ENCODE peak calls at places on chromosome 2, in nine cellular contexts. R is choroid plexus epithelial cell, F is endothelial cell of umbilical vein, Y is adrenal gland, K is AG09319, S is tibial artery, P is uterus, C is sigmoid colon, G is heart left ventricle. Q is an unnamed sample.

GRCh38 chr2:20584637-20585321 is 66.1 kb downstream of the HS1BP3 start:
- DNase-seq in F (peak; percentile 89), C (peak; percentile 88), G (peak; percentile 43), R (peak; percentile 98), S (no peak), P (peak; percentile 75), K (peak; percentile 85), Y (no peak), Q (peak; percentile 80)

GRCh38 chr2:8148260-8148880 is 533.5 kb upstream of the ID2 start:
- DNase-seq in S (no peak), C (no peak), K (no peak), F (peak; percentile 80), G (no peak), R (peak; percentile 74), P (no peak), Y (no peak), Q (no peak)

GRCh38 chr2:207869784-207870778 is 100.4 kb upstream of the FZD5 start:
- DNase-seq in S (no peak), G (no peak), Y (no peak), P (no peak), K (no peak), F (peak; percentile 16), R (peak; percentile 79), C (no peak), Q (no peak)

GRCh38 chr2:105935048-105935447 is 190.3 kb downstream of the NCK2 start:
- DNase-seq in K (no peak), Y (no peak), S (no peak), G (no peak), C (no peak), F (no peak), P (no peak), R (no peak), Q (no peak)

GRCh38 chr2:64548795-64549194 is 24.7 kb downstream of the AFTPH start:
- DNase-seq in R (no peak), S (no peak), K (no peak), C (no peak), P (no peak), F (peak; percentile 7), Y (no peak), G (no peak), Q (no peak)

GRCh38 chr2:64325852-64326577 is 127.9 kb upstream of the LGALSL start:
- DNase-seq in S (no peak), F (no peak), P (no peak), C (no peak), K (no peak), Y (no peak), R (no peak), G (no peak), Q (no peak)

GRCh38 chr2:233838251-233838650 is 16.1 kb downstream of the HJURP start:
- DNase-seq in Y (no peak), P (no peak), S (no peak), K (no peak), C (peak; percentile 33), G (no peak), F (no peak), R (no peak), Q (no peak)

GRCh38 chr2:159904565-159905281 is 106.7 kb upstream of the CD302 start:
- DNase-seq in G (peak; percentile 48), P (no peak), F (peak; percentile 20), S (peak; percentile 36), R (peak; percentile 22), Y (peak; percentile 40), C (no peak), K (no peak), Q (no peak)

GRCh38 chr2:19238440-19238839 is 120.0 kb downstream of the OSR1 start:
- DNase-seq in F (no peak), K (no peak), G (no peak), C (no peak), R (peak; percentile 61), P (no peak), Y (no peak), S (no peak), Q (no peak)

GRCh38 chr2:241775223-241776177 is 1.1 kb upstream of the GAL3ST2 start:
- DNase-seq in R (no peak), C (peak; percentile 57), G (no peak), Y (no peak), S (peak; percentile 14), K (no peak), F (no peak), P (no peak), Q (peak; percentile 48)

GRCh38 chr2:179410552-179411356 is 146.1 kb upstream of the SESTD1 start:
- DNase-seq in F (peak; percentile 60), R (peak; percentile 85), P (peak; percentile 20), Y (peak; percentile 41), S (peak; percentile 38), C (peak; percentile 67), K (peak; percentile 23), G (no peak), Q (peak; percentile 73)

GRCh38 chr2:237727363-237727762 is 71.2 kb upstream of the RBM44 start:
- DNase-seq in Y (no peak), G (no peak), C (peak; percentile 49), F (no peak), R (no peak), S (no peak), K (no peak), P (no peak), Q (no peak)

GRCh38 chr2:46988733-46989481 is 73.3 kb upstream of the MCFD2 start:
- DNase-seq in S (no peak), Y (no peak), K (no peak), P (no peak), R (no peak), C (peak; percentile 83), G (peak; percentile 65), F (no peak), Q (no peak)
- TF ChIP-seq CTCF in S (no peak), Y (peak; percentile 17), K (no peak), P (no peak), R (no peak), C (peak; percentile 15), G (no peak), F (no peak), Q (peak; percentile 25)

GRCh38 chr2:109397883-109398282 is 215.9 kb downstream of the SEPTIN10 start:
- DNase-seq in C (no peak), Y (no peak), F (no peak), G (no peak), K (no peak), P (no peak), S (no peak), R (no peak), Q (no peak)

GRCh38 chr2:109399061-109399460 is 214.7 kb downstream of the SEPTIN10 start:
- DNase-seq in C (no peak), K (peak; percentile 52), S (no peak), R (no peak), P (no peak), Y (no peak), F (no peak), G (no peak), Q (no peak)

GRCh38 chr2:109395487-109396337 is 218.1 kb downstream of the SEPTIN10 start:
- DNase-seq in K (no peak), P (no peak), Y (no peak), R (no peak), G (no peak), F (no peak), S (no peak), C (no peak), Q (no peak)

GRCh38 chr2:109398616-109399015 is 215.2 kb downstream of the SEPTIN10 start:
- DNase-seq in R (no peak), K (peak; percentile 51), G (no peak), Y (no peak), F (no peak), P (no peak), C (no peak), S (no peak), Q (no peak)

GRCh38 chr2:109396338-109397180 is 217.2 kb downstream of the SEPTIN10 start:
- DNase-seq in P (no peak), C (no peak), F (peak; percentile 33), S (no peak), Y (no peak), R (no peak), G (no peak), K (no peak), Q (no peak)
- TF ChIP-seq CTCF in P (no peak), C (no peak), F (no peak), S (no peak), Y (no peak), R (peak; percentile 7), G (no peak), K (no peak), Q (no peak)

GRCh38 chr2:127321306-127321705 is 27.4 kb upstream of the ERCC3 start:
- DNase-seq in C (no peak), Y (no peak), K (no peak), R (peak; percentile 63), G (no peak), F (no peak), P (no peak), S (no peak), Q (no peak)

GRCh38 chr2:127320067-127320466 is 26.1 kb upstream of the ERCC3 start:
- DNase-seq in R (no peak), P (no peak), Y (no peak), S (no peak), K (no peak), G (no peak), C (no peak), F (no peak), Q (no peak)

GRCh38 chr2:127320586-127321275 is 26.8 kb upstream of the ERCC3 start:
- DNase-seq in C (no peak), Y (no peak), P (no peak), K (no peak), F (no peak), R (peak; percentile 28), G (no peak), S (no peak), Q (no peak)

GRCh38 chr2:127326289-127326945 is 32.5 kb upstream of the ERCC3 start:
- DNase-seq in K (no peak), Y (no peak), C (no peak), F (no peak), R (peak; percentile 36), G (no peak), P (no peak), S (no peak), Q (no peak)

DNA sequence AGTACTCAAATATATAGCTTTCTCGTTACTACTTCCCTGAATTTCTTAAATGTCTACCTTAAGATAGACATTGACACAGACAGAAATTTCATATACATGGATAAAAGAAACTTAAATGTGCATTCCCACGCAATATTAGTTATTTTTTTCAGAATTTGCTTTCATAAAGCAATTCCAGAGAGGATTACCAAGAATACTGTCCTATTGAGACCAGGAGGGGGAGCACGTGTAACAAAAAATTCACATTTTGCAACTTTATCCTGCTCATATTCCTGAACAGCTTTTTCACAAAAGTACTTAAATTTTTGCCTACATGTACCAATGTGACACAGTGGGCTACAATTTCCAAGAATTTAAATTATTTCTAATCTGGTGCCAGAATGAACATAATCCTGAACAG is 30.7 kb upstream of the ERCC3 start:
- DNase-seq in R (peak; percentile 81), K (peak; percentile 23), F (peak; percentile 66), C (no peak), S (no peak), G (no peak), P (no peak), Y (peak; percentile 36), Q (peak; percentile 66)
- TF ChIP-seq CTCF in R (peak; percentile 63), K (peak; percentile 62), F (peak; percentile 38), C (peak; percentile 49), S (peak; percentile 75), G (peak; percentile 64), P (peak; percentile 54), Y (peak; percentile 63), Q (peak; percentile 78)

DNA sequence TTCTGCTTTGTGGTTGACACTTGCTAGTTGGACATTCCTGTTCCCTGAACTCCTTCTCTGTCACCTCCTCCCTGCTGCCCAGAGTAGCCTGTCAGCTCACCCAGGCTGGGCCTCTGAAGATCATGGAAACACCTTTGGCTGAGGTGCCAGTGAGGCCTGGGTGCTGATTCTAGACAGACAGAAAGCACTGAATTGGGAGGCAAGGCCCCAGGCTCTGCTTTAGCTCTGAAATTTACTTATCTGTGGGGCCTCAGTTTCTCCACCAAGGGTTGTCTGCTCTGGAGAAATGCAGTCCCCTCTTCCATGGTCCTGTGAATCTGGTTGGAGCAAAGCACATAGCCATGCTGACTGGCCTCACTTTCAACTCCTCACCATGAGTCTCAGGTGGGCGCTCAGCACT is 104.6 kb upstream of the SIX3 start:
- DNase-seq in K (no peak), G (no peak), Y (no peak), C (no peak), R (no peak), P (no peak), F (no peak), S (no peak), Q (no peak)
- TF ChIP-seq CTCF in K (no peak), G (no peak), Y (no peak), C (no peak), R (no peak), P (no peak), F (no peak), S (no peak), Q (no peak)

Q was measured in A673.